ENCODE peak calls at places on chromosomes 12 and 14, in seven cellular contexts. One of them, this sample, is unnamed.

GRCh38 chr14:66231823-66232222 is 254.3 kb upstream of the CCDC196 start:
- DNase-seq in fibroblast of pulmonary artery: no peak
- DNase-seq in T-helper 17 cell: no peak
- DNase-seq in G401: no peak
- DNase-seq in stimulated activated CD4-positive, alpha-beta T cell treated with anti-CD3 and anti-CD28 coated beads, Interleukin-12 subunit alpha, Interleukin-12 subunit beta, amount 100 ng/mL, for 24 hours: no peak
- DNase-seq in iPS-NIHi11: no peak
- DNase-seq in GM23248: no peak
- DNase-seq in this sample: no peak

GRCh38 chr12:46831335-46832083 is 5.7 kb upstream of the SLC38A4 start:
- DNase-seq in fibroblast of pulmonary artery: no peak
- DNase-seq in T-helper 17 cell: no peak
- DNase-seq in G401: no peak
- DNase-seq in stimulated activated CD4-positive, alpha-beta T cell treated with anti-CD3 and anti-CD28 coated beads, Interleukin-12 subunit alpha, Interleukin-12 subunit beta, amount 100 ng/mL, for 24 hours: no peak
- DNase-seq in iPS-NIHi11: peak; percentile 42
- DNase-seq in GM23248: peak; percentile 53
- DNase-seq in this sample: no peak

GRCh38 chr12:106415134-106415533 is 57.6 kb downstream of the POLR3B start:
- DNase-seq in fibroblast of pulmonary artery: peak; percentile 58
- DNase-seq in T-helper 17 cell: no peak
- DNase-seq in G401: no peak
- DNase-seq in stimulated activated CD4-positive, alpha-beta T cell treated with anti-CD3 and anti-CD28 coated beads, Interleukin-12 subunit alpha, Interleukin-12 subunit beta, amount 100 ng/mL, for 24 hours: no peak
- DNase-seq in iPS-NIHi11: no peak
- DNase-seq in GM23248: peak; percentile 75
- DNase-seq in this sample: no peak

GRCh38 chr12:7899755-7900154 is 27.0 kb upstream of the SLC2A14 start:
- DNase-seq in fibroblast of pulmonary artery: no peak
- DNase-seq in T-helper 17 cell: no peak
- DNase-seq in G401: no peak
- DNase-seq in stimulated activated CD4-positive, alpha-beta T cell treated with anti-CD3 and anti-CD28 coated beads, Interleukin-12 subunit alpha, Interleukin-12 subunit beta, amount 100 ng/mL, for 24 hours: no peak
- DNase-seq in iPS-NIHi11: no peak
- DNase-seq in GM23248: peak; percentile 71
- DNase-seq in this sample: no peak

GRCh38 chr12:3157581-3158328 is 80.6 kb downstream of the TSPAN9 start:
- DNase-seq in fibroblast of pulmonary artery: no peak
- DNase-seq in T-helper 17 cell: no peak
- DNase-seq in G401: no peak
- DNase-seq in stimulated activated CD4-positive, alpha-beta T cell treated with anti-CD3 and anti-CD28 coated beads, Interleukin-12 subunit alpha, Interleukin-12 subunit beta, amount 100 ng/mL, for 24 hours: no peak
- DNase-seq in iPS-NIHi11: no peak
- DNase-seq in GM23248: no peak
- DNase-seq in this sample: no peak

GRCh38 chr12:108196921-108197320 is 67.8 kb downstream of the WSCD2 start:
- DNase-seq in fibroblast of pulmonary artery: no peak
- DNase-seq in T-helper 17 cell: no peak
- DNase-seq in G401: peak; percentile 80
- DNase-seq in stimulated activated CD4-positive, alpha-beta T cell treated with anti-CD3 and anti-CD28 coated beads, Interleukin-12 subunit alpha, Interleukin-12 subunit beta, amount 100 ng/mL, for 24 hours: no peak
- DNase-seq in iPS-NIHi11: no peak
- DNase-seq in GM23248: no peak
- DNase-seq in this sample: no peak

GRCh38 chr14:104680056-104680805 is 9.2 kb upstream of the INF2 start:
- DNase-seq in fibroblast of pulmonary artery: peak; percentile 72
- DNase-seq in T-helper 17 cell: no peak
- DNase-seq in G401: no peak
- DNase-seq in stimulated activated CD4-positive, alpha-beta T cell treated with anti-CD3 and anti-CD28 coated beads, Interleukin-12 subunit alpha, Interleukin-12 subunit beta, amount 100 ng/mL, for 24 hours: no peak
- DNase-seq in iPS-NIHi11: no peak
- DNase-seq in GM23248: peak; percentile 95
- DNase-seq in this sample: no peak

GRCh38 chr12:23096321-23096720 is 471.4 kb downstream of the ETNK1 start:
- DNase-seq in fibroblast of pulmonary artery: no peak
- DNase-seq in T-helper 17 cell: no peak
- DNase-seq in G401: no peak
- DNase-seq in stimulated activated CD4-positive, alpha-beta T cell treated with anti-CD3 and anti-CD28 coated beads, Interleukin-12 subunit alpha, Interleukin-12 subunit beta, amount 100 ng/mL, for 24 hours: no peak
- DNase-seq in iPS-NIHi11: no peak
- DNase-seq in GM23248: no peak
- DNase-seq in this sample: no peak

GRCh38 chr12:8156845-8157244 is at the start of gene ZNF705A:
- DNase-seq in fibroblast of pulmonary artery: peak; percentile 78
- DNase-seq in T-helper 17 cell: no peak
- DNase-seq in G401: no peak
- DNase-seq in stimulated activated CD4-positive, alpha-beta T cell treated with anti-CD3 and anti-CD28 coated beads, Interleukin-12 subunit alpha, Interleukin-12 subunit beta, amount 100 ng/mL, for 24 hours: no peak
- DNase-seq in iPS-NIHi11: no peak
- DNase-seq in GM23248: peak; percentile 51
- DNase-seq in this sample: peak; percentile 87

GRCh38 chr14:24315807-24316596 is 4.7 kb downstream of the LTB4R start:
- DNase-seq in fibroblast of pulmonary artery: no peak
- DNase-seq in T-helper 17 cell: no peak
- DNase-seq in G401: no peak
- DNase-seq in stimulated activated CD4-positive, alpha-beta T cell treated with anti-CD3 and anti-CD28 coated beads, Interleukin-12 subunit alpha, Interleukin-12 subunit beta, amount 100 ng/mL, for 24 hours: no peak
- DNase-seq in iPS-NIHi11: peak; percentile 65
- DNase-seq in GM23248: peak; percentile 36
- DNase-seq in this sample: no peak

GRCh38 chr14:54627325-54627717 is 60.4 kb downstream of the SAMD4A start:
- DNase-seq in fibroblast of pulmonary artery: no peak
- DNase-seq in T-helper 17 cell: no peak
- DNase-seq in G401: no peak
- DNase-seq in stimulated activated CD4-positive, alpha-beta T cell treated with anti-CD3 and anti-CD28 coated beads, Interleukin-12 subunit alpha, Interleukin-12 subunit beta, amount 100 ng/mL, for 24 hours: no peak
- DNase-seq in iPS-NIHi11: no peak
- DNase-seq in GM23248: no peak
- DNase-seq in this sample: no peak

GRCh38 chr12:114936148-114937099 is 252.4 kb upstream of the TBX3 start:
- DNase-seq in fibroblast of pulmonary artery: peak; percentile 36
- DNase-seq in T-helper 17 cell: no peak
- DNase-seq in G401: no peak
- DNase-seq in stimulated activated CD4-positive, alpha-beta T cell treated with anti-CD3 and anti-CD28 coated beads, Interleukin-12 subunit alpha, Interleukin-12 subunit beta, amount 100 ng/mL, for 24 hours: no peak
- DNase-seq in iPS-NIHi11: no peak
- DNase-seq in GM23248: peak; percentile 73
- DNase-seq in this sample: no peak

GRCh38 chr12:101759396-101760047 is 20.3 kb upstream of the SYCP3 start:
- DNase-seq in fibroblast of pulmonary artery: peak; percentile 48
- DNase-seq in T-helper 17 cell: no peak
- DNase-seq in G401: peak; percentile 16
- DNase-seq in stimulated activated CD4-positive, alpha-beta T cell treated with anti-CD3 and anti-CD28 coated beads, Interleukin-12 subunit alpha, Interleukin-12 subunit beta, amount 100 ng/mL, for 24 hours: no peak
- DNase-seq in iPS-NIHi11: peak; percentile 43
- DNase-seq in GM23248: peak; percentile 66
- DNase-seq in this sample: no peak

GRCh38 chr12:57815177-57816000 is 3.1 kb downstream of the AVIL start:
- DNase-seq in fibroblast of pulmonary artery: no peak
- DNase-seq in T-helper 17 cell: no peak
- DNase-seq in G401: peak; percentile 62
- DNase-seq in stimulated activated CD4-positive, alpha-beta T cell treated with anti-CD3 and anti-CD28 coated beads, Interleukin-12 subunit alpha, Interleukin-12 subunit beta, amount 100 ng/mL, for 24 hours: no peak
- DNase-seq in iPS-NIHi11: peak; percentile 67
- DNase-seq in GM23248: no peak
- DNase-seq in this sample: no peak

GRCh38 chr12:49552014-49552413 is 13.2 kb downstream of the KCNH3 start:
- DNase-seq in fibroblast of pulmonary artery: peak; percentile 22
- DNase-seq in T-helper 17 cell: no peak
- DNase-seq in G401: peak; percentile 81
- DNase-seq in stimulated activated CD4-positive, alpha-beta T cell treated with anti-CD3 and anti-CD28 coated beads, Interleukin-12 subunit alpha, Interleukin-12 subunit beta, amount 100 ng/mL, for 24 hours: no peak
- DNase-seq in iPS-NIHi11: no peak
- DNase-seq in GM23248: peak; percentile 48
- DNase-seq in this sample: no peak

GRCh38 chr12:12612403-12612802 is 727 bp downstream of the CREBL2 start:
- DNase-seq in fibroblast of pulmonary artery: peak; percentile 88
- DNase-seq in T-helper 17 cell: no peak
- DNase-seq in G401: peak; percentile 75
- DNase-seq in stimulated activated CD4-positive, alpha-beta T cell treated with anti-CD3 and anti-CD28 coated beads, Interleukin-12 subunit alpha, Interleukin-12 subunit beta, amount 100 ng/mL, for 24 hours: no peak
- DNase-seq in iPS-NIHi11: peak; percentile 58
- DNase-seq in GM23248: peak; percentile 73
- DNase-seq in this sample: no peak

GRCh38 chr14:72701610-72702009 is 192.3 kb downstream of the DPF3 start:
- DNase-seq in fibroblast of pulmonary artery: no peak
- DNase-seq in T-helper 17 cell: no peak
- DNase-seq in G401: peak; percentile 93
- DNase-seq in stimulated activated CD4-positive, alpha-beta T cell treated with anti-CD3 and anti-CD28 coated beads, Interleukin-12 subunit alpha, Interleukin-12 subunit beta, amount 100 ng/mL, for 24 hours: no peak
- DNase-seq in iPS-NIHi11: peak; percentile 36
- DNase-seq in GM23248: peak; percentile 76
- DNase-seq in this sample: no peak

GRCh38 chr12:126055521-126055920 is 990.3 kb downstream of the AACS start:
- DNase-seq in fibroblast of pulmonary artery: peak; percentile 6
- DNase-seq in T-helper 17 cell: no peak
- DNase-seq in G401: no peak
- DNase-seq in stimulated activated CD4-positive, alpha-beta T cell treated with anti-CD3 and anti-CD28 coated beads, Interleukin-12 subunit alpha, Interleukin-12 subunit beta, amount 100 ng/mL, for 24 hours: no peak
- DNase-seq in iPS-NIHi11: no peak
- DNase-seq in GM23248: no peak
- DNase-seq in this sample: no peak

GRCh38 chr12:110244829-110245228 is 36.2 kb upstream of the ATP2A2 start:
- DNase-seq in fibroblast of pulmonary artery: no peak
- DNase-seq in T-helper 17 cell: no peak
- DNase-seq in G401: no peak
- DNase-seq in stimulated activated CD4-positive, alpha-beta T cell treated with anti-CD3 and anti-CD28 coated beads, Interleukin-12 subunit alpha, Interleukin-12 subunit beta, amount 100 ng/mL, for 24 hours: no peak
- DNase-seq in iPS-NIHi11: peak; percentile 74
- DNase-seq in GM23248: no peak
- DNase-seq in this sample: no peak

GRCh38 chr12:105334001-105334400 is 3.5 kb downstream of the C12orf75 start:
- DNase-seq in fibroblast of pulmonary artery: peak; percentile 61
- DNase-seq in T-helper 17 cell: no peak
- DNase-seq in G401: no peak
- DNase-seq in stimulated activated CD4-positive, alpha-beta T cell treated with anti-CD3 and anti-CD28 coated beads, Interleukin-12 subunit alpha, Interleukin-12 subunit beta, amount 100 ng/mL, for 24 hours: no peak
- DNase-seq in iPS-NIHi11: no peak
- DNase-seq in GM23248: peak; percentile 67
- DNase-seq in this sample: no peak

This sample was measured in SW 1271.